ENCODE peak calls at places on chromosomes 1 and 21, in eight cellular contexts. One of them, this sample, is unnamed. For H3K36me3 and H3K4me1, the result is how much of the 10 kb centered on the place peaks cover.

GRCh38 chr1:156149374-156150106 is 3.8 kb upstream of the SEMA4A start:
- DNase-seq in breast epithelium: no peak
- DNase-seq in spleen: peak
- DNase-seq in tibial artery: no peak
- DNase-seq in neural progenitor cell: peak
- DNase-seq in esophagus squamous epithelium: no peak
- DNase-seq in stomach: no peak
- DNase-seq in cardiac muscle cell: no peak
- DNase-seq in this sample: peak

GRCh38 chr1:175363046-175363445 is 170.5 kb upstream of the KIAA0040 start:
- DNase-seq in esophagus squamous epithelium: no peak
- DNase-seq in cardiac muscle cell: no peak
- DNase-seq in breast epithelium: no peak
- DNase-seq in stomach: no peak
- DNase-seq in spleen: no peak
- DNase-seq in neural progenitor cell: no peak
- DNase-seq in tibial artery: no peak
- DNase-seq in this sample: no peak

GRCh38 chr1:119475866-119476439 is 31.1 kb upstream of the HSD3B1 start:
- DNase-seq in stomach: peak
- DNase-seq in neural progenitor cell: peak
- DNase-seq in breast epithelium: peak
- DNase-seq in spleen: no peak
- DNase-seq in cardiac muscle cell: peak
- DNase-seq in tibial artery: peak
- DNase-seq in esophagus squamous epithelium: no peak
- DNase-seq in this sample: peak

GRCh38 chr1:40709100-40709801 is 17.7 kb downstream of the NFYC start:
- DNase-seq in neural progenitor cell: peak
- DNase-seq in esophagus squamous epithelium: peak
- DNase-seq in tibial artery: peak
- DNase-seq in spleen: peak
- DNase-seq in breast epithelium: peak
- DNase-seq in stomach: peak
- DNase-seq in cardiac muscle cell: peak
- DNase-seq in this sample: peak

GRCh38 chr1:101302831-101303511 is 66.2 kb downstream of the S1PR1 start:
- DNase-seq in stomach: no peak
- DNase-seq in spleen: no peak
- DNase-seq in esophagus squamous epithelium: no peak
- DNase-seq in neural progenitor cell: no peak
- DNase-seq in breast epithelium: no peak
- DNase-seq in cardiac muscle cell: peak
- DNase-seq in tibial artery: no peak
- DNase-seq in this sample: no peak

GRCh38 chr1:33367488-33368405 is 46.8 kb upstream of the A3GALT2 start:
- DNase-seq in esophagus squamous epithelium: peak
- DNase-seq in neural progenitor cell: peak
- DNase-seq in breast epithelium: peak
- DNase-seq in stomach: peak
- DNase-seq in tibial artery: peak
- DNase-seq in cardiac muscle cell: peak
- DNase-seq in spleen: peak
- DNase-seq in this sample: peak

GRCh38 chr1:7329868-7330615 is 441.1 kb upstream of the VAMP3 start:
- DNase-seq in neural progenitor cell: no peak
- DNase-seq in spleen: no peak
- DNase-seq in breast epithelium: no peak
- DNase-seq in tibial artery: no peak
- DNase-seq in esophagus squamous epithelium: no peak
- DNase-seq in stomach: no peak
- DNase-seq in cardiac muscle cell: no peak
- DNase-seq in this sample: no peak

GRCh38 chr1:178151831-178152230 is 57.9 kb downstream of the RASAL2 start:
- DNase-seq in esophagus squamous epithelium: no peak
- DNase-seq in breast epithelium: no peak
- DNase-seq in neural progenitor cell: no peak
- DNase-seq in tibial artery: no peak
- DNase-seq in spleen: no peak
- DNase-seq in stomach: no peak
- DNase-seq in cardiac muscle cell: no peak
- DNase-seq in this sample: no peak

GRCh38 chr1:79496129-79496528 is 489.6 kb upstream of the ADGRL4 start:
- DNase-seq in esophagus squamous epithelium: no peak
- DNase-seq in breast epithelium: no peak
- DNase-seq in spleen: no peak
- DNase-seq in stomach: no peak
- DNase-seq in neural progenitor cell: no peak
- DNase-seq in cardiac muscle cell: no peak
- DNase-seq in tibial artery: no peak
- DNase-seq in this sample: no peak

GRCh38 chr1:169809370-169810095 is 14.8 kb upstream of the METTL18 start:
- DNase-seq in stomach: no peak
- DNase-seq in esophagus squamous epithelium: no peak
- DNase-seq in cardiac muscle cell: peak
- DNase-seq in tibial artery: no peak
- DNase-seq in breast epithelium: no peak
- DNase-seq in spleen: no peak
- DNase-seq in neural progenitor cell: peak
- DNase-seq in this sample: no peak

GRCh38 chr1:151472852-151473731 is 13.8 kb upstream of the POGZ start:
- DNase-seq in cardiac muscle cell: peak
- DNase-seq in spleen: peak
- DNase-seq in stomach: peak
- DNase-seq in tibial artery: peak
- DNase-seq in neural progenitor cell: peak
- DNase-seq in esophagus squamous epithelium: no peak
- DNase-seq in breast epithelium: no peak
- DNase-seq in this sample: peak

GRCh38 chr1:243945727-243946126 is 95.7 kb upstream of the AKT3 start:
- DNase-seq in spleen: no peak
- DNase-seq in stomach: no peak
- DNase-seq in breast epithelium: no peak
- DNase-seq in cardiac muscle cell: no peak
- DNase-seq in esophagus squamous epithelium: no peak
- DNase-seq in neural progenitor cell: no peak
- DNase-seq in tibial artery: no peak
- DNase-seq in this sample: no peak

GRCh38 chr1:119686661-119687060 is 25.1 kb upstream of the PHGDH start:
- DNase-seq in stomach: no peak
- DNase-seq in neural progenitor cell: no peak
- DNase-seq in tibial artery: no peak
- DNase-seq in cardiac muscle cell: no peak
- DNase-seq in breast epithelium: peak
- DNase-seq in esophagus squamous epithelium: no peak
- DNase-seq in spleen: no peak
- DNase-seq in this sample: no peak

GRCh38 chr1:218847089-218847768 is 326.4 kb upstream of the LYPLAL1 start:
- DNase-seq in esophagus squamous epithelium: no peak
- DNase-seq in tibial artery: no peak
- DNase-seq in cardiac muscle cell: no peak
- DNase-seq in breast epithelium: no peak
- DNase-seq in stomach: no peak
- DNase-seq in neural progenitor cell: no peak
- DNase-seq in spleen: no peak
- DNase-seq in this sample: no peak

GRCh38 chr21:44337941-44338895 is 972 bp downstream of the CFAP410 start:
- DNase-seq in neural progenitor cell: peak
- DNase-seq in breast epithelium: no peak
- DNase-seq in cardiac muscle cell: peak
- DNase-seq in stomach: peak
- DNase-seq in tibial artery: peak
- DNase-seq in esophagus squamous epithelium: no peak
- DNase-seq in spleen: peak
- DNase-seq in this sample: peak

GRCh38 chr1:181064030-181064594 is 24.4 kb upstream of the IER5 start:
- DNase-seq in spleen: no peak
- DNase-seq in tibial artery: no peak
- DNase-seq in cardiac muscle cell: no peak
- DNase-seq in breast epithelium: no peak
- DNase-seq in esophagus squamous epithelium: no peak
- DNase-seq in neural progenitor cell: peak
- DNase-seq in stomach: no peak
- DNase-seq in this sample: no peak

GRCh38 chr1:96995351-96995750 is 273.8 kb downstream of the PTBP2 start:
- DNase-seq in stomach: no peak
- DNase-seq in breast epithelium: no peak
- DNase-seq in spleen: no peak
- DNase-seq in cardiac muscle cell: no peak
- DNase-seq in tibial artery: no peak
- DNase-seq in esophagus squamous epithelium: no peak
- DNase-seq in neural progenitor cell: no peak
- DNase-seq in this sample: no peak

GRCh38 chr21:41249476-41249875 is 67.1 kb upstream of the FAM3B start:
- DNase-seq in stomach: no peak
- DNase-seq in tibial artery: no peak
- DNase-seq in breast epithelium: no peak
- DNase-seq in spleen: no peak
- DNase-seq in cardiac muscle cell: no peak
- DNase-seq in esophagus squamous epithelium: no peak
- DNase-seq in neural progenitor cell: no peak
- DNase-seq in this sample: no peak

GRCh38 chr1:45643978-45644377 is 20.1 kb upstream of the CCDC17 start:
- DNase-seq in neural progenitor cell: no peak
- DNase-seq in spleen: no peak
- DNase-seq in cardiac muscle cell: no peak
- DNase-seq in breast epithelium: no peak
- DNase-seq in stomach: no peak
- DNase-seq in esophagus squamous epithelium: no peak
- DNase-seq in tibial artery: no peak
- DNase-seq in this sample: no peak

GRCh38 chr1:47402591-47402990 is 13.5 kb upstream of the FOXE3 start:
- DNase-seq in cardiac muscle cell: no peak
- DNase-seq in stomach: no peak
- DNase-seq in esophagus squamous epithelium: no peak
- DNase-seq in tibial artery: no peak
- DNase-seq in spleen: no peak
- DNase-seq in breast epithelium: no peak
- DNase-seq in neural progenitor cell: no peak
- DNase-seq in this sample: no peak
- H3K36me3 ChIP-seq in cardiac muscle cell: under half
- H3K36me3 ChIP-seq in stomach: under half
- H3K36me3 ChIP-seq in esophagus squamous epithelium: under half
- H3K36me3 ChIP-seq in tibial artery: under half
- H3K36me3 ChIP-seq in spleen: under half
- H3K36me3 ChIP-seq in breast epithelium: under half
- H3K36me3 ChIP-seq in neural progenitor cell: under half
- H3K36me3 ChIP-seq in this sample: under half

GRCh38 chr1:21313146-21313885 is 23.1 kb upstream of the ECE1 start:
- DNase-seq in tibial artery: no peak
- DNase-seq in breast epithelium: no peak
- DNase-seq in neural progenitor cell: no peak
- DNase-seq in spleen: no peak
- DNase-seq in stomach: no peak
- DNase-seq in cardiac muscle cell: no peak
- DNase-seq in esophagus squamous epithelium: no peak
- DNase-seq in this sample: no peak
- H3K4me1 ChIP-seq in tibial artery: half or more
- H3K4me1 ChIP-seq in breast epithelium: under half
- H3K4me1 ChIP-seq in neural progenitor cell: under half
- H3K4me1 ChIP-seq in spleen: half or more
- H3K4me1 ChIP-seq in stomach: half or more
- H3K4me1 ChIP-seq in cardiac muscle cell: under half
- H3K4me1 ChIP-seq in esophagus squamous epithelium: half or more
- H3K4me1 ChIP-seq in this sample: under half

GRCh38 chr1:212701910-212702309 is 2.3 kb upstream of the BATF3 start:
- DNase-seq in stomach: no peak
- DNase-seq in spleen: no peak
- DNase-seq in breast epithelium: no peak
- DNase-seq in esophagus squamous epithelium: no peak
- DNase-seq in tibial artery: no peak
- DNase-seq in cardiac muscle cell: no peak
- DNase-seq in neural progenitor cell: no peak
- DNase-seq in this sample: peak
- TF ChIP-seq CTCF in stomach: no peak
- TF ChIP-seq CTCF in spleen: no peak
- TF ChIP-seq CTCF in breast epithelium: no peak
- TF ChIP-seq CTCF in esophagus squamous epithelium: no peak
- TF ChIP-seq CTCF in tibial artery: no peak
- TF ChIP-seq CTCF in cardiac muscle cell: no peak
- TF ChIP-seq CTCF in neural progenitor cell: no peak
- TF ChIP-seq CTCF in this sample: no peak

DNA sequence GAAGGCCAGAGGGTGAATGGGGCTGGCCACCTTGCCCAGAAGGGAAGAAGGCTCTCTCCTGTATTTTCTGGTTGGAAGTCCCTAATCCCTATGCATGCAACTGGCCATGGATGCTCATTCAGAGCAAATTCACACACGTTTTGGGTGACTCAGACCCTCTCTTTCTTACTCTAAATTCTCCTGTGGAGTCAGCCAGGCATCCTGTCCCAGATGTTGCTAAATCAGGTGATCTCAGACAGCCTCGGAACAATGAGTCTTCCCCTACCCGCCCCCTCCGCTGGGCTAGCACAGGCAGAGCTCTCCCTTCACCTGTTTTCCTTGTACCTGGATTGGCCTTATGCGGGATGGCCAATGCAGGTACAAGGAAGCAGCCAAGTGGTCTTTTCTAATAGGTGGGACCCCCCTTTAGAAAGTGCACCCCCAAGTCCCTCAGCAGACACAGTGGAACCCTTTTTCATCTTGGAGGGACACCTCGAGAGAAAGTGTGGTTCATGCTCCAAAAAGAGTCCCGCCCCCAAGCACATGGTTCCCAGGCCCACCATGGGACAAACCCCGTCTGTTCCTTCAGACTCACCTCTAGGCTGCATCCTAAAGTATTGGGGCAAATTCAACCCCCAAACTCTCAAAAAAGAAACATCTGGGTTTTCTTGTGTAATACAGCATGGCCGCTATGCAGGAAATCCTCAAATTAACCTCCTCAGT is 8.6 kb downstream of the S100A6 start:
- DNase-seq in neural progenitor cell: no peak
- DNase-seq in tibial artery: peak
- DNase-seq in stomach: no peak
- DNase-seq in cardiac muscle cell: no peak
- DNase-seq in esophagus squamous epithelium: no peak
- DNase-seq in breast epithelium: no peak
- DNase-seq in spleen: peak
- DNase-seq in this sample: no peak
- H3K36me3 ChIP-seq in neural progenitor cell: under half
- H3K36me3 ChIP-seq in tibial artery: under half
- H3K36me3 ChIP-seq in stomach: under half
- H3K36me3 ChIP-seq in cardiac muscle cell: under half
- H3K36me3 ChIP-seq in esophagus squamous epithelium: under half
- H3K36me3 ChIP-seq in breast epithelium: under half
- H3K36me3 ChIP-seq in spleen: under half
- H3K36me3 ChIP-seq in this sample: under half

DNA sequence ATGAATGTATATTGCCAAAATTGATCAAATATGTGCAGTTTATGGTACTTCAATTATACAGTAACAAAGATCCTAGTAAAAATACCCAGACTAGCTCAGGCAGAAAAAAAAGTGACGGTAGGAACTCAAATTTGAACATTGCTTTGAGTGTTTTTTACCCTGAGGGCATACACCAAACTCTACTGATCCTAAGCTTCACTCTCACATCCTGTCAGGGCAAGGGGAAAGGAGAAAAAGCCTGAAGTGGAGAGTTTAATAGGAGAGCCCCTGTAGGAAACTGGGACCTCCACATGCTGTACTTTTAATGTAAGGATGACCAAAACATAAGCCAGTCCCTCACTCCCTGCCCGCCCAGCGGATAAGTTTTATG is 59.8 kb upstream of the GNG12 start:
- DNase-seq in spleen: no peak
- DNase-seq in stomach: no peak
- DNase-seq in tibial artery: no peak
- DNase-seq in esophagus squamous epithelium: no peak
- DNase-seq in cardiac muscle cell: no peak
- DNase-seq in breast epithelium: no peak
- DNase-seq in neural progenitor cell: no peak
- DNase-seq in this sample: no peak
- H3K4me1 ChIP-seq in spleen: under half
- H3K4me1 ChIP-seq in stomach: under half
- H3K4me1 ChIP-seq in tibial artery: under half
- H3K4me1 ChIP-seq in esophagus squamous epithelium: under half
- H3K4me1 ChIP-seq in cardiac muscle cell: under half
- H3K4me1 ChIP-seq in breast epithelium: under half
- H3K4me1 ChIP-seq in neural progenitor cell: under half
- H3K4me1 ChIP-seq in this sample: under half